ENCODE peak calls at places on chromosomes 12 and 14, in ten cellular contexts. H is HFFc6, K is tibial artery, C is HCT116, N is HFF-Myc, E is spleen, F is upper lobe of right lung, M is fibroblast of pulmonary artery, R is left lung, Y is gastrocnemius medialis. Z is an unnamed sample.

GRCh38 chr14:51716610-51717009 is 64.9 kb downstream of the FRMD6 start:
- DNase-seq in H (no peak), K (no peak), C (no peak), N (no peak), E (no peak), F (no peak), M (peak; percentile 14), R (no peak), Y (no peak), Z (no peak)

GRCh38 chr12:12922978-12923377 is 29.0 kb downstream of the GPRC5D start:
- DNase-seq in H (no peak), K (no peak), C (no peak), N (no peak), E (no peak), F (no peak), M (no peak), R (no peak), Y (no peak), Z (no peak)

GRCh38 chr12:89567691-89568239 is 41.9 kb upstream of the POC1B start:
- DNase-seq in H (no peak), K (no peak), C (no peak), N (no peak), E (no peak), F (no peak), M (no peak), R (no peak), Y (no peak), Z (no peak)

GRCh38 chr12:95215925-95216324 is 1.3 kb downstream of the FGD6 start:
- DNase-seq in H (peak; percentile 26), K (no peak), C (no peak), N (no peak), E (no peak), F (no peak), M (peak; percentile 72), R (no peak), Y (no peak), Z (no peak)

GRCh38 chr12:91381309-91381804 is 198.7 kb upstream of the DCN start:
- DNase-seq in H (peak; percentile 60), K (no peak), C (no peak), N (peak; percentile 82), E (no peak), F (no peak), M (peak; percentile 92), R (peak; percentile 50), Y (no peak), Z (peak; percentile 73)

GRCh38 chr14:104843442-104844305 is 21.4 kb upstream of the CEP170B start:
- DNase-seq in H (no peak), K (peak; percentile 65), C (no peak), N (no peak), E (peak; percentile 63), F (peak; percentile 67), M (no peak), R (no peak), Y (no peak), Z (no peak)

GRCh38 chr14:21852061-21852664 is 178.5 kb upstream of the OR4E1 start:
- DNase-seq in H (peak; percentile 0), K (no peak), C (peak; percentile 16), N (no peak), E (peak; percentile 81), F (no peak), M (peak; percentile 42), R (peak; percentile 39), Y (no peak), Z (no peak)

GRCh38 chr12:104360157-104360556 is 56.6 kb downstream of the EID3 start:
- DNase-seq in H (peak; percentile 48), K (no peak), C (no peak), N (no peak), E (no peak), F (no peak), M (peak; percentile 56), R (no peak), Y (no peak), Z (no peak)

GRCh38 chr12:120757949-120758348 is 32.3 kb downstream of the ACADS start:
- DNase-seq in H (no peak), K (no peak), C (no peak), N (no peak), E (no peak), F (no peak), M (no peak), R (no peak), Y (no peak), Z (no peak)

GRCh38 chr14:95832012-95832411 is 44.6 kb upstream of the TUNAR start:
- DNase-seq in H (no peak), K (no peak), C (no peak), N (no peak), E (no peak), F (no peak), M (no peak), R (no peak), Y (no peak), Z (no peak)

GRCh38 chr14:23631702-23632460 is 4.3 kb upstream of the DHRS2 start:
- DNase-seq in H (peak; percentile 67), K (peak; percentile 73), C (peak; percentile 65), N (peak; percentile 55), E (peak; percentile 84), F (peak; percentile 81), M (peak; percentile 85), R (peak; percentile 71), Y (peak; percentile 30), Z (peak; percentile 81)

GRCh38 chr14:103427485-103428443 is 42.5 kb downstream of the MARK3 start:
- DNase-seq in H (peak; percentile 70), K (no peak), C (no peak), N (peak; percentile 73), E (no peak), F (no peak), M (peak; percentile 82), R (no peak), Y (no peak), Z (no peak)

GRCh38 chr12:118448341-118448740 is 72.0 kb downstream of the SUDS3 start:
- DNase-seq in H (no peak), K (no peak), C (no peak), N (no peak), E (no peak), F (no peak), M (no peak), R (no peak), Y (no peak), Z (no peak)

GRCh38 chr12:118447181-118447580 is 70.8 kb downstream of the SUDS3 start:
- DNase-seq in H (no peak), K (no peak), C (no peak), N (no peak), E (no peak), F (no peak), M (no peak), R (no peak), Y (no peak), Z (no peak)

GRCh38 chr12:118446247-118446646 is 69.9 kb downstream of the SUDS3 start:
- DNase-seq in H (no peak), K (no peak), C (no peak), N (no peak), E (no peak), F (no peak), M (no peak), R (no peak), Y (no peak), Z (no peak)
- TF ChIP-seq CTCF in H (peak; percentile 48), K (no peak), C (peak; percentile 15), N (no peak), E (no peak), F (no peak), M (no peak), R (no peak), Y (peak; percentile 9), Z (no peak)

GRCh38 chr14:64801800-64802199 is 77.9 kb downstream of the SPTB start:
- DNase-seq in H (peak; percentile 12), K (no peak), C (no peak), N (no peak), E (no peak), F (no peak), M (peak; percentile 17), R (no peak), Y (no peak), Z (no peak)
- TF ChIP-seq CTCF in H (peak; percentile 78), K (peak; percentile 31), C (peak; percentile 71), N (peak; percentile 49), E (no peak), F (peak; percentile 24), M (peak; percentile 36), R (no peak), Y (peak; percentile 18), Z (peak; percentile 64)

GRCh38 chr14:72476657-72477499 is 417.0 kb downstream of the DPF3 start:
- DNase-seq in H (peak; percentile 85), K (no peak), C (peak; percentile 76), N (peak; percentile 16), E (no peak), F (no peak), M (peak; percentile 13), R (no peak), Y (no peak), Z (no peak)

GRCh38 chr14:72478397-72479025 is 415.4 kb downstream of the DPF3 start:
- DNase-seq in H (no peak), K (no peak), C (no peak), N (no peak), E (no peak), F (no peak), M (no peak), R (no peak), Y (no peak), Z (no peak)

GRCh38 chr14:72471346-72471745 is 422.6 kb downstream of the DPF3 start:
- DNase-seq in H (no peak), K (no peak), C (no peak), N (no peak), E (no peak), F (no peak), M (no peak), R (no peak), Y (no peak), Z (no peak)

GRCh38 chr14:72472845-72473244 is 421.1 kb downstream of the DPF3 start:
- DNase-seq in H (no peak), K (no peak), C (peak; percentile 4), N (no peak), E (no peak), F (no peak), M (peak; percentile 7), R (no peak), Y (no peak), Z (no peak)
- TF ChIP-seq CTCF in H (peak; percentile 55), K (no peak), C (peak; percentile 31), N (no peak), E (no peak), F (no peak), M (no peak), R (no peak), Y (no peak), Z (peak; percentile 59)

GRCh38 chr12:113364698-113365097 is 6.3 kb downstream of the PLBD2 start:
- DNase-seq in H (no peak), K (no peak), C (no peak), N (no peak), E (no peak), F (no peak), M (no peak), R (no peak), Y (no peak), Z (no peak)

GRCh38 chr12:113361574-113362370 is 3.4 kb downstream of the PLBD2 start:
- DNase-seq in H (no peak), K (no peak), C (no peak), N (no peak), E (no peak), F (no peak), M (no peak), R (no peak), Y (no peak), Z (no peak)

GRCh38 chr12:113358381-113359132 is at the start of gene PLBD2:
- DNase-seq in H (peak; percentile 88), K (peak; percentile 96), C (peak; percentile 82), N (peak; percentile 73), E (peak; percentile 98), F (peak; percentile 97), M (peak; percentile 94), R (peak; percentile 96), Y (peak; percentile 92), Z (peak; percentile 94)

GRCh38 chr12:113359133-113359938 is 949 bp downstream of the PLBD2 start:
- DNase-seq in H (peak; percentile 25), K (peak; percentile 71), C (no peak), N (peak; percentile 49), E (no peak), F (no peak), M (peak; percentile 36), R (no peak), Y (no peak), Z (no peak)

GRCh38 chr12:113359939-113360748 is 1.8 kb downstream of the PLBD2 start:
- DNase-seq in H (peak; percentile 12), K (no peak), C (no peak), N (no peak), E (no peak), F (no peak), M (no peak), R (no peak), Y (no peak), Z (no peak)
- TF ChIP-seq CTCF in H (peak; percentile 53), K (no peak), C (peak; percentile 33), N (peak; percentile 31), E (no peak), F (no peak), M (peak; percentile 26), R (no peak), Y (no peak), Z (no peak)